ENCODE peak calls at places on chromosome 1, in seven cellular contexts. N, V, E, Y, I, H and B are unnamed samples.

GRCh38 chr1:54791880-54792522 is 9.1 kb downstream of the TTC22 start:
- DNase-seq in V (peak), N (no peak), Y (no peak), E (no peak), H (no peak), I (peak), B (no peak)

GRCh38 chr1:214292317-214292716 is 11.4 kb downstream of the SMYD2 start:
- DNase-seq in N (no peak), E (peak), I (no peak), V (peak), Y (no peak), H (no peak), B (no peak)

GRCh38 chr1:13697738-13698137 is 2.2 kb upstream of the PRDM2 start:
- DNase-seq in I (peak), Y (no peak), N (no peak), V (peak), H (no peak), E (no peak), B (no peak)

GRCh38 chr1:77412069-77412793 is 130.4 kb downstream of the AK5 start:
- DNase-seq in E (peak), H (no peak), N (no peak), Y (no peak), I (peak), V (peak), B (no peak)

GRCh38 chr1:114113801-114114750 is 39.6 kb downstream of the SYT6 start:
- DNase-seq in H (no peak), E (peak), N (no peak), I (no peak), Y (no peak), V (no peak), B (no peak)

GRCh38 chr1:192493584-192493983 is 82.0 kb upstream of the RGS1 start:
- DNase-seq in H (no peak), Y (no peak), N (no peak), V (no peak), E (no peak), I (no peak), B (no peak)

GRCh38 chr1:52574594-52574993 is 21.7 kb upstream of the TUT4 start:
- DNase-seq in Y (no peak), E (peak), N (no peak), H (peak), V (peak), I (no peak), B (no peak)

GRCh38 chr1:31514117-31514516 is 62.2 kb upstream of the TINAGL1 start:
- DNase-seq in V (no peak), Y (no peak), I (no peak), E (no peak), N (no peak), H (no peak), B (no peak)

GRCh38 chr1:2543543-2544092 is 12.6 kb upstream of the TNFRSF14 start:
- DNase-seq in E (peak), Y (no peak), N (no peak), I (no peak), V (no peak), H (no peak), B (no peak)

GRCh38 chr1:95742591-95743089 is 508.6 kb downstream of the RWDD3 start:
- DNase-seq in N (no peak), Y (no peak), I (no peak), V (peak), H (peak), E (peak), B (no peak)

GRCh38 chr1:237736372-237737029 is 154.2 kb downstream of the ZP4 start:
- DNase-seq in N (no peak), Y (no peak), V (no peak), E (no peak), I (peak), H (no peak), B (no peak)

GRCh38 chr1:43691871-43692815 is 15.2 kb upstream of the ST3GAL3 start:
- DNase-seq in Y (no peak), N (peak), H (no peak), E (no peak), I (no peak), V (no peak), B (no peak)

GRCh38 chr1:51192213-51192843 is 43.7 kb upstream of the RNF11 start:
- DNase-seq in Y (peak), H (peak), N (no peak), I (peak), V (peak), E (peak), B (peak)

GRCh38 chr1:75765697-75766355 is 20.2 kb upstream of the RABGGTB start:
- DNase-seq in I (no peak), Y (no peak), V (peak), N (no peak), H (peak), E (peak), B (no peak)

GRCh38 chr1:162548170-162548569 is 13.4 kb upstream of the UAP1 start:
- DNase-seq in E (peak), H (no peak), N (no peak), I (no peak), Y (no peak), V (peak), B (no peak)

GRCh38 chr1:51622455-51622913 is 5.6 kb downstream of the OSBPL9 start:
- DNase-seq in E (peak), I (no peak), V (peak), Y (no peak), H (no peak), N (no peak), B (no peak)

GRCh38 chr1:31786366-31787060 is 22.4 kb upstream of the ADGRB2 start:
- DNase-seq in Y (no peak), I (no peak), H (no peak), V (no peak), E (no peak), N (peak), B (no peak)

GRCh38 chr1:3409737-3410434 is 44.6 kb upstream of the ARHGEF16 start:
- DNase-seq in V (peak), N (no peak), H (peak), E (peak), I (no peak), Y (no peak), B (no peak)

GRCh38 chr1:96464159-96464558 is 257.4 kb upstream of the PTBP2 start:
- DNase-seq in V (no peak), N (no peak), Y (no peak), H (no peak), E (no peak), I (no peak), B (no peak)

GRCh38 chr1:171758011-171758410 is 16.1 kb upstream of the VAMP4 start:
- DNase-seq in I (no peak), E (no peak), H (no peak), N (no peak), V (no peak), Y (no peak), B (no peak)